ENCODE peak calls at places on chromosomes 2 and 18, in four cellular contexts. Q is GM23338, E is OCI-LY7, N is MM.1S. P is an unnamed sample.

GRCh38 chr2:201950606-201951005 is 83.0 kb upstream of the FZD7 start:
- DNase-seq in Q (no peak), E (no peak), N (no peak), P (peak; percentile 12)

GRCh38 chr2:197360744-197361156 is 50.2 kb upstream of the ANKRD44 start:
- DNase-seq in Q (no peak), N (no peak), E (no peak), P (no peak)

GRCh38 chr2:221779614-221780067 is 207.5 kb upstream of the EPHA4 start:
- DNase-seq in E (no peak), N (no peak), Q (no peak), P (no peak)

GRCh38 chr2:206287197-206287596 is 12.7 kb downstream of the ZDBF2 start:
- DNase-seq in E (no peak), N (no peak), Q (no peak), P (no peak)

GRCh38 chr18:3008546-3008945 is 4.4 kb downstream of the LPIN2 start:
- DNase-seq in E (no peak), N (no peak), Q (no peak), P (peak; percentile 91)

GRCh38 chr2:25349397-25349796 is 7.7 kb upstream of the DNMT3A start:
- DNase-seq in Q (no peak), N (no peak), E (no peak), P (peak; percentile 42)

GRCh38 chr2:130877258-130877657 is 40.5 kb downstream of the ARHGEF4 start:
- DNase-seq in E (no peak), N (no peak), Q (no peak), P (no peak)

GRCh38 chr2:24021122-24021998 is 11.5 kb downstream of the MFSD2B start:
- DNase-seq in Q (peak; percentile 87), E (peak; percentile 44), N (no peak), P (peak; percentile 90)

GRCh38 chr2:216017365-216017764 is 4.0 kb upstream of the MREG start:
- DNase-seq in Q (no peak), N (peak; percentile 91), E (peak; percentile 64), P (peak; percentile 78)

GRCh38 chr2:69436594-69436936 is 670 bp downstream of the NFU1 start:
- DNase-seq in Q (peak; percentile 24), E (peak; percentile 44), N (peak; percentile 21), P (peak; percentile 20)

GRCh38 chr2:209277444-209277843 is 146.4 kb upstream of the MAP2 start:
- DNase-seq in Q (peak; percentile 9), N (no peak), E (no peak), P (no peak)

GRCh38 chr2:188787661-188788044 is 186.5 kb upstream of the COL3A1 start:
- DNase-seq in Q (no peak), N (no peak), E (no peak), P (no peak)

GRCh38 chr2:195319112-195319460 is 337.9 kb upstream of the SLC39A10 start:
- DNase-seq in Q (peak; percentile 26), E (no peak), N (no peak), P (peak; percentile 84)

GRCh38 chr2:54386993-54387590 is 69.0 kb upstream of the SPTBN1 start:
- DNase-seq in Q (no peak), E (no peak), N (no peak), P (no peak)

GRCh38 chr18:55552498-55553189 is 35.3 kb downstream of the TCF4 start:
- DNase-seq in N (no peak), Q (no peak), E (no peak), P (no peak)

GRCh38 chr2:236919209-236919608 is 166.5 kb upstream of the COPS8 start:
- DNase-seq in N (no peak), E (no peak), Q (no peak), P (peak; percentile 20)

GRCh38 chr2:127586746-127587295 is 51.3 kb downstream of the MYO7B start:
- DNase-seq in E (no peak), N (no peak), Q (no peak), P (no peak)

GRCh38 chr2:223366566-223366965 is 235.6 kb downstream of the SCG2 start:
- DNase-seq in N (peak; percentile 87), Q (no peak), E (no peak), P (no peak)

GRCh38 chr2:158359846-158360245 is 96.7 kb downstream of the CCDC148 start:
- DNase-seq in Q (peak; percentile 45), N (no peak), E (no peak), P (peak; percentile 92)

GRCh38 chr2:76314621-76315020 is 603.9 kb upstream of the GCFC2 start:
- DNase-seq in E (no peak), Q (no peak), N (no peak), P (no peak)

DNA sequence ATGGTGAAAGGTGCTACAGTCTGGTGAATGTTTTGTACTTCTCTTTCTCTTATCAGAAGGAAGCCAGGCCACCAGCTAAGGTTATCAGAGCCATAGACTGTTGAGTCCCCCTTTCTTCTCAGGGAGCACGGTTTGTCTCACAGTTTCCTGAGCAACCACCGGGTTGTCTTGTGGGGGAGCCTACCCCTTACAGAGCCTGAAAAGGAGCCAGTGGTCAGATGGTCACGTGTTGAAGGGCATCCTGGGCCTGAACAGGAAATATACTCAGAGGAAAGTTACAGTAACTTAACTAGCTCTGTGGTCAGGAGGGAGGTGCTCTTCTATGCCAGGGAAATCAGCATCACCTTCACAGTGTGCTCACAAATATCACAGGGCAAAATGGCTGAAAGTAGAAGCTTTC is 11.6 kb downstream of the CD28 start:
- DNase-seq in E (peak; percentile 53), Q (no peak), N (peak; percentile 94), P (no peak)
- H3K4me1 ChIP-seq in E (peaks cover 71% of the 10 kb centered on the region), Q (peaks cover 39% of the 10 kb centered on the region), N (peaks cover 85% of the 10 kb centered on the region), P (peaks cover 10% of the 10 kb centered on the region)

GRCh38 chr2:64765160-64765805 is 111.6 kb upstream of the SERTAD2 start:
- DNase-seq in N (no peak), Q (no peak), E (no peak), P (no peak)
- TF ChIP-seq EZH2phosphoT487 in N (no peak), Q (no peak), E (no peak), P (no peak)

GRCh38 chr2:31978998-31979397 is 31.8 kb downstream of the MEMO1 start:
- DNase-seq in N (no peak), Q (no peak), E (no peak), P (no peak)
- H4K20me1 ChIP-seq in N (peaks cover 7% of the 10 kb centered on the region), Q (peaks cover 44% of the 10 kb centered on the region), E (peaks cover 5% of the 10 kb centered on the region), P (peaks cover 9% of the 10 kb centered on the region)

GRCh38 chr18:48766487-48766886 is 184.3 kb downstream of the SMAD7 start:
- DNase-seq in N (no peak), E (no peak), Q (no peak), P (no peak)
- H3K4me1 ChIP-seq in N (no peaks in the 10 kb centered on the region), E (no peaks in the 10 kb centered on the region), Q (no peaks in the 10 kb centered on the region), P (no peaks in the 10 kb centered on the region)

GRCh38 chr2:169572821-169573159 is 875 bp downstream of the FASTKD1 start:
- DNase-seq in E (no peak), N (no peak), Q (no peak), P (peak; percentile 9)

GRCh38 chr2:169572189-169572588 is 1.5 kb downstream of the FASTKD1 start:
- DNase-seq in Q (no peak), E (no peak), N (no peak), P (no peak)

GRCh38 chr2:169573974-169574299 is 272 bp upstream of the FASTKD1 start:
- DNase-seq in Q (no peak), N (no peak), E (no peak), P (no peak)

GRCh38 chr2:169571571-169571970 is 2.1 kb downstream of the FASTKD1 start:
- DNase-seq in Q (no peak), N (peak; percentile 19), E (no peak), P (no peak)

DNA sequence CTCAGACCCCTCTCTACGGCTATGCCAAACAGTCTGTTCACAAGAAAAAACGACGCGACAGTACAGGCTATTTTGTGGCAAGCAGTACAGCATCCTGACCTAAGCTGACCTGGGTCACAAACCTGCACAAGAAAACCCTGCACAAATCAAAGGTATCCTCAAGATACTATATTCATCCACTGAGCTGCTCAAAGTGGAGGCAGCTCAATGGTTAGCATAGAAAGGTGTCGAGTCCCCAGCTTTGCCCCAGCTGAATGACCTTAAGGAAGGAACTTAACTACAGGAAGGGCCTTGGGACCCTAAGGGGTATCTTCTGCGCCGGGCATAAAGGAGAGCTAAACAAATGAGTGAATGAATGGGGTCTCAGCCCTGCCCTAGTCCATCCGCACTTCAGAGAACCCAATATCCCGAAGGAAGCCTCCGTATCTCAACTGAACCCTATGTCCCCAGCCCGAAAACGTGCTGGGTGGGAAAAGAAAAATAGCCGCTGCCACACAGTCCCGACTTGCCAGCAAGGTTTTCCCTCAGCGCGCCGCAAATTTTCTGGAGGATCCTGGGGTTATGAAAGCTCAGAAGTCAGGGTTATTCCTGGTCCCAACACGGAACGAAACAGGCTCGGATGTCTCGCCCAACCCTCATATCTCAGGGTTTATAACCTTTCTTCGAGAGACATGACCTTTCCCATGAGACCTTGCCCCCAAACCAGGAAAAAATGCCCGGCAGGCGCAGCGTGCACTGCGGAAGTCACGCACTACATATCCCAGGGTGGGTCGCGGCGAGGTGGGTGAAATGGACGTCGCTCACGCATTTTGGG is at the start of gene FASTKD1:
- DNase-seq in Q (peak; percentile 97), N (peak; percentile 94), E (peak; percentile 96), P (peak; percentile 94)
- TF ChIP-seq EZH2phosphoT487 in Q (no peak), N (no peak), E (no peak), P (no peak)

GRCh38 chr2:27593240-27593639 is 10.4 kb downstream of the ZNF512 start:
- DNase-seq in N (no peak), E (no peak), Q (no peak), P (no peak)
- H4K20me1 ChIP-seq in N (no peaks in the 10 kb centered on the region), E (peaks cover 3% of the 10 kb centered on the region), Q (peaks cover 40% of the 10 kb centered on the region), P (no peaks in the 10 kb centered on the region)

DNA sequence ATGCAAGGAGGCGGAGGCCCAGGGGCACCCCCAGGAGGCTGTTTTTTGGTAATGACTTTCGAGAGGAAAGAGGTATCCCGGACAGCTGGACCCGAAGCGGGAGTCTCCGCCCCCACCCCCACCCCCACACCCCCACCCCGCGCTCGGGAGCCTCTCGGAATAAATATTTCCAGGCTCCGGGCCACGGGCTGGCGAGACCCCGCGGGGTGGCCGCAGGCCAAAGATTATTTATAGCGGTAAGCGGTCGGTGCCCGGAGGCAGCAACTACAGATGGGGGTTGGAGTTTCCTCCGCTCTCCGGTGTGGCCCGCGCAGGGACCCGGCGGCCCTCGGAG is 3.3 kb downstream of the CYP26B1 start:
- DNase-seq in Q (no peak), E (no peak), N (no peak), P (no peak)
- H3K4me1 ChIP-seq in Q (peaks cover 30% of the 10 kb centered on the region), E (no peaks in the 10 kb centered on the region), N (peaks cover 4% of the 10 kb centered on the region), P (peaks cover 16% of the 10 kb centered on the region)

GRCh38 chr18:62438876-62439275 is 83.9 kb upstream of the ZCCHC2 start:
- DNase-seq in N (no peak), E (no peak), Q (no peak), P (no peak)

GRCh38 chr18:62437520-62438329 is 85.1 kb upstream of the ZCCHC2 start:
- DNase-seq in Q (no peak), N (no peak), E (no peak), P (no peak)

GRCh38 chr18:62435435-62436031 is 87.3 kb upstream of the ZCCHC2 start:
- DNase-seq in E (no peak), N (no peak), Q (no peak), P (no peak)

GRCh38 chr18:62438402-62438801 is 84.4 kb upstream of the ZCCHC2 start:
- DNase-seq in N (no peak), E (no peak), Q (no peak), P (no peak)

GRCh38 chr18:62436636-62437519 is 85.9 kb upstream of the ZCCHC2 start:
- DNase-seq in Q (no peak), E (no peak), N (no peak), P (peak; percentile 55)
- TF ChIP-seq EZH2phosphoT487 in Q (no peak), E (no peak), N (no peak), P (no peak)

P was measured in PC-3.